ENCODE peak calls at places on chromosomes 6 and 20, in four cellular contexts. J, O, S and C are unnamed samples.

GRCh38 chr6:111565316-111566221 is 40.1 kb downstream of the TRAF3IP2 start:
- DNase-seq in O (peak; percentile 29), S (peak; percentile 30), J (no peak), C (no peak)

GRCh38 chr6:156658186-156658585 is 119.0 kb upstream of the ARID1B start:
- DNase-seq in O (no peak), J (no peak), S (no peak), C (no peak)

GRCh38 chr6:138031417-138031816 is 75.8 kb downstream of the PERP start:
- DNase-seq in J (no peak), S (no peak), O (no peak), C (no peak)

GRCh38 chr20:40949346-40949745 is 79.3 kb upstream of the TOP1 start:
- DNase-seq in S (no peak), O (no peak), J (no peak), C (no peak)

GRCh38 chr20:48656661-48657211 is 171.1 kb downstream of the PREX1 start:
- DNase-seq in O (peak; percentile 61), S (peak; percentile 66), J (peak; percentile 10), C (no peak)

GRCh38 chr20:1711826-1712601 is 54.4 kb upstream of the SIRPG start:
- DNase-seq in J (no peak), O (peak; percentile 36), S (no peak), C (no peak)

GRCh38 chr6:14216931-14217684 is 99.5 kb downstream of the CD83 start:
- DNase-seq in O (no peak), J (no peak), S (no peak), C (no peak)

GRCh38 chr6:75791881-75792280 is 42.8 kb downstream of the MYO6 start:
- DNase-seq in S (no peak), O (no peak), J (peak; percentile 24), C (peak; percentile 8)

GRCh38 chr20:41174782-41175181 is 37.4 kb downstream of the PLCG1 start:
- DNase-seq in S (no peak), J (no peak), O (no peak), C (no peak)

GRCh38 chr6:123562264-123562663 is 74.5 kb downstream of the TRDN start:
- DNase-seq in J (no peak), O (no peak), S (no peak), C (no peak)

GRCh38 chr6:16802071-16802470 is 40.8 kb upstream of the ATXN1 start:
- DNase-seq in O (no peak), J (no peak), S (no peak), C (no peak)

GRCh38 chr6:69780585-69781178 is 16.1 kb downstream of the LMBRD1 start:
- DNase-seq in S (peak; percentile 73), J (no peak), O (no peak), C (no peak)

GRCh38 chr6:161917645-161918044 is 643.8 kb upstream of the AGPAT4 start:
- DNase-seq in O (no peak), S (no peak), J (no peak), C (no peak)

GRCh38 chr20:15706719-15707118 is 866.5 kb downstream of the KIF16B start:
- DNase-seq in J (no peak), S (no peak), O (no peak), C (no peak)

GRCh38 chr6:119126826-119127225 is 48.4 kb upstream of the FAM184A start:
- DNase-seq in O (no peak), S (no peak), J (no peak), C (no peak)

GRCh38 chr20:2809690-2810089 is 5.1 kb upstream of the C20orf141 start:
- DNase-seq in J (no peak), S (no peak), O (no peak), C (no peak)

GRCh38 chr6:11632795-11633511 is 95.4 kb downstream of the TMEM170B start:
- DNase-seq in J (no peak), O (no peak), S (no peak), C (no peak)

GRCh38 chr6:157312733-157313132 is 10.6 kb downstream of the TMEM242 start:
- DNase-seq in S (no peak), O (no peak), J (no peak), C (no peak)

GRCh38 chr20:22339091-22339881 is 245.1 kb downstream of the FOXA2 start:
- DNase-seq in S (peak; percentile 84), O (peak; percentile 77), J (peak; percentile 70), C (peak; percentile 84)

GRCh38 chr6:115570326-115570725 is 490.4 kb downstream of the FRK start:
- DNase-seq in J (no peak), S (no peak), O (no peak), C (no peak)

GRCh38 chr20:37886851-37887297 is 16.1 kb upstream of the VSTM2L start:
- DNase-seq in S (peak; percentile 79), J (no peak), O (peak; percentile 61), C (no peak)

GRCh38 chr6:157261606-157262005 is 61.7 kb downstream of the TMEM242 start:
- DNase-seq in S (no peak), J (no peak), O (no peak), C (no peak)

GRCh38 chr20:51811040-51811351 is 8.7 kb upstream of the SALL4 start:
- DNase-seq in J (no peak), S (peak; percentile 90), O (no peak), C (no peak)

GRCh38 chr20:1272368-1273155 is 6.5 kb downstream of the SNPH start:
- DNase-seq in J (no peak), S (no peak), O (no peak), C (no peak)

GRCh38 chr6:12483712-12484111 is 193.6 kb downstream of the EDN1 start:
- DNase-seq in J (peak; percentile 77), O (no peak), S (no peak), C (peak; percentile 72)

GRCh38 chr6:14290448-14291388 is 173.1 kb downstream of the CD83 start:
- DNase-seq in J (no peak), S (no peak), O (no peak), C (no peak)

GRCh38 chr6:1461736-1462135 is 72.4 kb downstream of the FOXF2 start:
- DNase-seq in S (no peak), O (no peak), J (no peak), C (no peak)

GRCh38 chr20:37859406-37860171 is 43.3 kb upstream of the VSTM2L start:
- DNase-seq in J (no peak), O (no peak), S (no peak), C (no peak)

GRCh38 chr6:57221936-57222683 is at the start of gene RAB23:
- DNase-seq in S (peak; percentile 75), J (peak; percentile 60), O (peak; percentile 91), C (peak; percentile 54)

GRCh38 chr6:126367849-126368248 is 27.9 kb downstream of the CENPW start:
- DNase-seq in O (no peak), J (no peak), S (no peak), C (no peak)

GRCh38 chr6:50211582-50211981 is 161.9 kb upstream of the DEFB112 start:
- DNase-seq in S (no peak), J (no peak), O (no peak), C (no peak)

GRCh38 chr6:11354019-11354418 is 121.6 kb upstream of the NEDD9 start:
- DNase-seq in O (peak; percentile 4), S (no peak), J (no peak), C (no peak)

GRCh38 chr6:77535172-77535571 is 71.9 kb upstream of the HTR1B start:
- DNase-seq in O (no peak), J (no peak), S (no peak), C (no peak)

GRCh38 chr6:156662025-156662445 is 115.1 kb upstream of the ARID1B start:
- DNase-seq in S (peak; percentile 50), O (peak; percentile 88), J (peak; percentile 73), C (peak; percentile 25)

GRCh38 chr6:31968791-31969711 is 2.9 kb downstream of the DXO start:
- DNase-seq in S (no peak), J (no peak), O (no peak), C (no peak)
- TF ChIP-seq TCF7L2 in S (no peak), J (no peak), O (no peak), C (no peak)

DNA sequence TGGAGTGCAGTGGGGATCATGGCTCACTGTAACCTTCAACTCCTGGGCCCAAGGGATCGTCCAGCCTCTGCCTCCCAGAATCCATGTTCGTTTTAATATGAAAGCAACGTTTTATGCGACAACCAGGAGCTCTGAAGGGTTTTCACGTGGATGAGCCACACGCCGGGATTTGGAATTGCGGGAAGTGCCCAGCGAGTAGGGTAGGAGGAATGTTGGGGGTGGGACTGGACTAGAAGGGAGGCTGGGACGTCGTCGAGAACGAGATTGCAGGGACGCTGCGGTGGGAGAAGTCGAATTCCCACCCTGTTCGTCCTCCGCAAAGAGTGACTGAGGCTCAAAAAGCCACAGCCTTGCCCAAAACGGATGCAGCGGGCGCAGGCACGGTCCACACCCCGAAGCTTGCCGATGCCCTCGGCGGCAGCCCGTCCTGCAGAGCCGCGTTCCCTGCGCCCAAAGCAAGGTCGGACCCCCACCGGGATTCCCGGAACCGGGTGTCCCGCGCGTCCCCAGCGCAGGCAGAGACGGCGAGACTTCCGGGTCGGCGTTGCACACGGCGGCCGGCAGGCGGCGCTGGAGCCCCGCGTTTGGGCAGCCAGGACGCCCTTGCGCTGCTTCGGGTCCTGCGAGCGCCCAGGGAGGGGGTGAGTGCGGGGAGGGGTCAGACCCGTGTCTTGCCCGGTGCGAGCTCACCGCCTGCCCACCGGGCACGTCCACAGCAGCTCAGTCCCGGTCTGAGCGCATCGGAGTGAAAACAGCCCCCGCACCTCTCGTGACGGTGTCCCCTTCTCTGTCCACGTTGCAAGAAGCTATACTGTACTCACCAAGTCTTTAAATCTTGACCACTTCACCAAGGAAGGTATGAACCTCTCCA is 87.8 kb downstream of the DHX35 start:
- DNase-seq in S (peak; percentile 75), J (peak; percentile 40), O (peak; percentile 88), C (peak; percentile 43)
- TF ChIP-seq CTCF in S (peak; percentile 100), J (peak; percentile 81), O (peak; percentile 96), C (peak; percentile 99)

GRCh38 chr6:43307451-43308100 is 1.1 kb downstream of the CRIP3 start:
- DNase-seq in J (no peak), O (no peak), S (no peak), C (no peak)

GRCh38 chr6:43310137-43310536 is 1.5 kb upstream of the CRIP3 start:
- DNase-seq in S (no peak), J (no peak), O (no peak), C (no peak)

GRCh38 chr6:43308990-43309477 is 408 bp upstream of the CRIP3 start:
- DNase-seq in S (no peak), J (no peak), O (no peak), C (no peak)

GRCh38 chr6:43306086-43306485 is 2.5 kb downstream of the CRIP3 start:
- DNase-seq in O (no peak), S (no peak), J (no peak), C (no peak)

DNA sequence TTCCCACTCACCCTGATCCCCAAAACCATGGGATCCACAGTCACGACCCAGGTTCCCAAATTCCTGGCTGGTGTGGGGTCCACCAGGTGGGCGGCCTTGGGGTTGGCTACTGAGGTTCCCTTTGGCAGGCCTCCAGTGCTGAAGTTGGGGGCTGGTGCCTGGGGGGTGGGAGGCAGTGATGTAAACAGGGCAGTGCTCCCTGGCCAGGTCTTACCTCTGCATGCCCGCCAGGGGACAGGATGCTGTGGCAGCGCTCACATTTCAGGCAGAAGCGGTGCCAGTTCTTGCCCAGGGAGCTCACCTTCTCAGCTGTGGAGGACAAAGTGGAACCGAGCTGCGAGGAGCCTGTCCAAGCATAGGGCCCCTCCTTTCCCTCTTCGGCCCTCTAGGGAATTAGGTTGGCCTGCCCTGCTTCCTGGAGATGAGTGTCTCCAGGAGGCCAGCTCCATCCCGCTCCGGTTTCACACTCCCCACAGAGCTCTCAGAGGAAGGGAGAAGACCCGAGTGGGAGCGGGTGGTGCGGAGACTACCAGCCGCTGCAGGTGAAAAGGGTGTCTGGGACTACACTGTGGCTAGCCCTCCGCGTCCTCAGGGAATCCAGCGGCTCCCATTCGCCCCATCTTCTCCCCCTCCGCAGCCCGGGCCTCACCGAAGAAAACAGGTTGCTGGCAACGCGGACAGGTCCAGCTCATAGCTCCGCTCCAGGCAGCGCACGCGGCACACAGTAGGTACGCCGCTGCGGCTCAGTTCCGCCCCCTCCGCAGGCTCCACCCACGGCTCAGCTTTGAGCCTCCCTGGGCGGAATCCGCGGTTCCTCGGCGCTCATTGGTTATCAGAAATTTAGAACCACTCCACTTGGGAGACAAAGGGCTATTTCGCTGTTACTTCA is at the start of gene CRIP3:
- DNase-seq in O (peak; percentile 67), J (no peak), S (no peak), C (peak; percentile 20)
- H3K4me3 ChIP-seq in O (peak within 1 kb of the TSS; percentile 29), J (no peak within 1 kb of the TSS), S (peak within 1 kb of the TSS; percentile 38), C (peak within 1 kb of the TSS; percentile 43)

GRCh38 chr20:7383218-7383617 is 557.0 kb downstream of the HAO1 start:
- DNase-seq in O (no peak), S (no peak), J (no peak), C (no peak)
- TF ChIP-seq TCF7L2 in O (no peak), S (no peak), J (no peak), C (no peak)